ENCODE peak calls at places on chromosomes 12 and 14, in five cellular contexts. W is naive thymus-derived CD4-positive, alpha-beta T cell; D is stimulated activated CD4-positive, alpha-beta T cell treated with anti-CD3 and anti-CD28 coated beads, Interleukin-4, amount 100 ng/mL, for 24 hours; X is hypothalamus; F is putamen. U is an unnamed sample.

GRCh38 chr14:76924363-76925151 is 98.3 kb downstream of the LRRC74A start:
- DNase-seq in W (no peak), F (peak), X (peak), D (peak), U (no peak)

GRCh38 chr12:130685850-130686249 is 30.2 kb downstream of the RIMBP2 start:
- DNase-seq in D (no peak), W (no peak), F (no peak), X (no peak), U (no peak)

GRCh38 chr12:71504471-71504852 is 64.9 kb downstream of the LGR5 start:
- DNase-seq in F (no peak), X (no peak), D (no peak), W (no peak), U (no peak)

GRCh38 chr12:57836442-57837375 is 9.8 kb downstream of the CTDSP2 start:
- DNase-seq in D (peak), X (peak), W (peak), F (peak), U (peak)

GRCh38 chr14:24307156-24307574 is 612 bp downstream of the CIDEB start:
- DNase-seq in F (no peak), X (no peak), D (no peak), W (no peak), U (no peak)

GRCh38 chr14:92495041-92495440 is 18.5 kb upstream of the RIN3 start:
- DNase-seq in X (no peak), W (no peak), D (no peak), F (no peak), U (no peak)

GRCh38 chr14:55240526-55241178 is 30.6 kb upstream of the FBXO34 start:
- DNase-seq in F (no peak), X (no peak), D (no peak), W (no peak), U (no peak)

GRCh38 chr14:105107781-105108515 is 42.7 kb upstream of the GPR132 start:
- DNase-seq in X (no peak), W (no peak), D (no peak), F (no peak), U (no peak)

GRCh38 chr12:88944403-88944802 is 364.1 kb upstream of the KITLG start:
- DNase-seq in X (no peak), W (no peak), D (no peak), F (no peak), U (no peak)

GRCh38 chr12:116529048-116529447 is 30.1 kb upstream of the MAP1LC3B2 start:
- DNase-seq in X (no peak), F (no peak), D (no peak), W (no peak), U (no peak)

GRCh38 chr12:127957001-127957660 is 309.8 kb upstream of the TMEM132C start:
- DNase-seq in D (no peak), X (no peak), F (peak), W (no peak), U (no peak)

U was measured in tibial nerve.